ENCODE peak calls at places on chromosomes 11 and 22, in five cellular contexts. L is sciatic nerve; J is stimulated activated CD4-positive, alpha-beta T cell treated with anti-CD3 and anti-CD28 coated beads, Interleukin-12 subunit alpha, Interleukin-12 subunit beta, amount 100 ng/mL, for 4 hours; U is GM04503; C is PC-9. R is an unnamed sample.

GRCh38 chr11:120909676-120910215 is 114.2 kb upstream of the TBCEL start:
- DNase-seq in L (no peak), J (no peak), U (no peak), C (peak; percentile 86), R (no peak)

GRCh38 chr11:96299155-96299883 is 43.7 kb downstream of the MAML2 start:
- DNase-seq in L (no peak), J (no peak), U (no peak), C (no peak), R (no peak)

GRCh38 chr11:75813622-75814039 is 1.4 kb upstream of the UVRAG start:
- DNase-seq in L (no peak), J (no peak), U (no peak), C (peak; percentile 85), R (no peak)

GRCh38 chr11:75797116-75797515 is 17.9 kb upstream of the UVRAG start:
- DNase-seq in L (no peak), J (no peak), U (no peak), C (no peak), R (no peak)

GRCh38 chr11:65604258-65604657 is 8.7 kb upstream of the KCNK7 start:
- DNase-seq in L (no peak), J (no peak), U (no peak), C (no peak), R (no peak)

GRCh38 chr11:72831521-72832300 is 17.5 kb downstream of the ATG16L2 start:
- DNase-seq in L (peak; percentile 90), J (peak; percentile 57), U (no peak), C (peak; percentile 61), R (peak; percentile 54)

GRCh38 chr11:70027451-70027850 is 50.7 kb upstream of the ANO1 start:
- DNase-seq in L (no peak), J (no peak), U (no peak), C (no peak), R (no peak)

GRCh38 chr11:65983589-65983987 is 18.4 kb downstream of the EIF1AD start:
- DNase-seq in L (no peak), J (no peak), U (no peak), C (no peak), R (no peak)

GRCh38 chr11:34941688-34942087 is 25.3 kb downstream of the PDHX start:
- DNase-seq in L (no peak), J (no peak), U (no peak), C (no peak), R (no peak)

GRCh38 chr22:41094036-41094435 is 1.6 kb downstream of the EP300 start:
- DNase-seq in L (no peak), J (no peak), U (no peak), C (no peak), R (no peak)

GRCh38 chr11:16958833-16959232 is 55.4 kb downstream of the PLEKHA7 start:
- DNase-seq in L (no peak), J (no peak), U (no peak), C (no peak), R (no peak)

GRCh38 chr11:118929496-118930151 is 3.9 kb upstream of the BCL9L start:
- DNase-seq in L (peak; percentile 93), J (peak; percentile 58), U (no peak), C (peak; percentile 88), R (peak; percentile 89)

GRCh38 chr22:23548501-23549197 is 31.4 kb downstream of the IGLL1 start:
- DNase-seq in L (peak; percentile 45), J (no peak), U (no peak), C (no peak), R (no peak)

GRCh38 chr11:18490319-18490718 is 34.7 kb downstream of the LDHAL6A start:
- DNase-seq in L (no peak), J (no peak), U (peak; percentile 31), C (peak; percentile 91), R (no peak)

GRCh38 chr22:42959472-42960145 is 55.3 kb downstream of the PACSIN2 start:
- DNase-seq in L (no peak), J (no peak), U (peak; percentile 54), C (peak; percentile 90), R (no peak)

GRCh38 chr11:112793416-112793815 is 167.8 kb upstream of the NCAM1 start:
- DNase-seq in L (no peak), J (no peak), U (no peak), C (no peak), R (no peak)

GRCh38 chr11:66856496-66857233 is at the start of gene LRFN4:
- DNase-seq in L (peak; percentile 72), J (peak; percentile 30), U (peak; percentile 29), C (no peak), R (no peak)

R was measured in HCT116.